ENCODE peak calls at places on chromosomes 5 and 9, in four cellular contexts. U, D, O and Z are unnamed samples.

GRCh38 chr9:100436566-100436965 is 9.6 kb downstream of the MSANTD3 start:
- DNase-seq in U (no peak), D (no peak), O (no peak), Z (no peak)

GRCh38 chr5:1193591-1193985 is 7.8 kb upstream of the SLC6A19 start:
- DNase-seq in U (no peak), D (no peak), O (no peak), Z (no peak)

GRCh38 chr5:39119404-39120051 is 45.3 kb upstream of the RICTOR start:
- DNase-seq in U (no peak), D (no peak), O (no peak), Z (no peak)

GRCh38 chr9:79592736-79593493 is 21.1 kb downstream of the TLE4 start:
- DNase-seq in U (no peak), D (no peak), O (no peak), Z (no peak)

GRCh38 chr5:149439899-149440655 is 61.0 kb upstream of the IL17B start:
- DNase-seq in U (no peak), D (no peak), O (no peak), Z (no peak)

GRCh38 chr5:135457424-135458071 is 5.4 kb upstream of the TIFAB start:
- DNase-seq in U (peak; percentile 59), D (no peak), O (peak; percentile 73), Z (peak; percentile 36)

GRCh38 chr5:35438288-35438687 is 179.4 kb upstream of the SPEF2 start:
- DNase-seq in U (no peak), D (no peak), O (no peak), Z (no peak)

GRCh38 chr5:72859127-72859526 is 42.7 kb downstream of the TNPO1 start:
- DNase-seq in U (no peak), D (no peak), O (no peak), Z (no peak)

GRCh38 chr5:170449232-170449631 is 54.6 kb upstream of the KCNIP1 start:
- DNase-seq in U (no peak), D (no peak), O (no peak), Z (no peak)

GRCh38 chr5:1727571-1727970 is 72.1 kb downstream of the MRPL36 start:
- DNase-seq in U (peak; percentile 2), D (no peak), O (peak; percentile 35), Z (no peak)

GRCh38 chr5:110441035-110441434 is 285.4 kb downstream of the TMEM232 start:
- DNase-seq in U (no peak), D (no peak), O (no peak), Z (no peak)

GRCh38 chr9:93096131-93096802 is at the start of gene CARD19:
- DNase-seq in U (no peak), D (no peak), O (peak; percentile 75), Z (no peak)

GRCh38 chr9:35907732-35908483 is 1.4 kb upstream of the SPAAR start:
- DNase-seq in U (no peak), D (no peak), O (peak; percentile 63), Z (peak; percentile 78)

GRCh38 chr5:15993934-15994333 is 185.7 kb downstream of the MARCHF11 start:
- DNase-seq in U (no peak), D (no peak), O (no peak), Z (no peak)

GRCh38 chr5:52657231-52657645 is 130.5 kb upstream of the ITGA1 start:
- DNase-seq in U (no peak), D (no peak), O (no peak), Z (no peak)

GRCh38 chr5:10467281-10468198 is 25.9 kb downstream of the ROPN1L start:
- DNase-seq in U (no peak), D (no peak), O (no peak), Z (no peak)

GRCh38 chr9:97773723-97774122 is 76.6 kb upstream of the XPA start:
- DNase-seq in U (no peak), D (no peak), O (no peak), Z (no peak)